ENCODE peak calls at places on chromosomes 4 and X, in ten cellular contexts. R is choroid plexus epithelial cell, F is uterus, C is bronchial epithelial cell, V is HFF-Myc, L is MM.1S, U is esophagus squamous epithelium, O is DND-41, E is neural crest cell, Z is Panc1. B is an unnamed sample.

GRCh38 chrX:132940727-132941162 is 17.7 kb downstream of the HS6ST2 start:
- DNase-seq in R (peak; percentile 24), F (no peak), C (peak; percentile 75), V (no peak), L (peak; percentile 22), U (no peak), O (no peak), E (no peak), Z (no peak), B (no peak)

GRCh38 chrX:585115-585808 is 45.3 kb upstream of the SHOX start:
- DNase-seq in R (no peak), F (no peak), C (no peak), V (no peak), L (no peak), U (no peak), O (no peak), E (no peak), Z (no peak), B (no peak)

GRCh38 chrX:48509245-48509590 is 426 bp downstream of the PORCN start:
- DNase-seq in R (no peak), F (no peak), C (no peak), V (no peak), L (no peak), U (no peak), O (no peak), E (no peak), Z (no peak), B (no peak)

GRCh38 chrX:142250502-142250901 is 45.4 kb upstream of the MAGEC2 start:
- DNase-seq in R (no peak), F (no peak), C (peak; percentile 87), V (no peak), L (no peak), U (no peak), O (no peak), E (no peak), Z (no peak), B (no peak)

GRCh38 chr4:84455697-84456096 is 43.4 kb downstream of the NKX6-1 start:
- DNase-seq in R (peak; percentile 6), F (no peak), C (no peak), V (no peak), L (no peak), U (no peak), O (no peak), E (no peak), Z (no peak), B (no peak)

GRCh38 chr4:25536577-25537325 is 118.9 kb upstream of the SLC34A2 start:
- DNase-seq in R (no peak), F (no peak), C (no peak), V (no peak), L (no peak), U (no peak), O (no peak), E (no peak), Z (no peak), B (no peak)

GRCh38 chr4:22179124-22179874 is 230.7 kb upstream of the KCNIP4 start:
- DNase-seq in R (peak; percentile 30), F (no peak), C (peak; percentile 94), V (no peak), L (no peak), U (no peak), O (no peak), E (no peak), Z (no peak), B (no peak)

GRCh38 chrX:149699761-149700160 is 12.1 kb upstream of the MAGEA11 start:
- DNase-seq in R (no peak), F (no peak), C (no peak), V (no peak), L (no peak), U (no peak), O (no peak), E (no peak), Z (no peak), B (no peak)

GRCh38 chr4:6071191-6071958 is 53.1 kb upstream of the C4orf50 start:
- DNase-seq in R (no peak), F (no peak), C (no peak), V (no peak), L (peak; percentile 66), U (no peak), O (no peak), E (no peak), Z (no peak), B (no peak)

GRCh38 chrX:67789536-67789935 is 245.7 kb downstream of the AR start:
- DNase-seq in R (no peak), F (no peak), C (no peak), V (no peak), L (no peak), U (no peak), O (no peak), E (no peak), Z (no peak), B (no peak)

DNA sequence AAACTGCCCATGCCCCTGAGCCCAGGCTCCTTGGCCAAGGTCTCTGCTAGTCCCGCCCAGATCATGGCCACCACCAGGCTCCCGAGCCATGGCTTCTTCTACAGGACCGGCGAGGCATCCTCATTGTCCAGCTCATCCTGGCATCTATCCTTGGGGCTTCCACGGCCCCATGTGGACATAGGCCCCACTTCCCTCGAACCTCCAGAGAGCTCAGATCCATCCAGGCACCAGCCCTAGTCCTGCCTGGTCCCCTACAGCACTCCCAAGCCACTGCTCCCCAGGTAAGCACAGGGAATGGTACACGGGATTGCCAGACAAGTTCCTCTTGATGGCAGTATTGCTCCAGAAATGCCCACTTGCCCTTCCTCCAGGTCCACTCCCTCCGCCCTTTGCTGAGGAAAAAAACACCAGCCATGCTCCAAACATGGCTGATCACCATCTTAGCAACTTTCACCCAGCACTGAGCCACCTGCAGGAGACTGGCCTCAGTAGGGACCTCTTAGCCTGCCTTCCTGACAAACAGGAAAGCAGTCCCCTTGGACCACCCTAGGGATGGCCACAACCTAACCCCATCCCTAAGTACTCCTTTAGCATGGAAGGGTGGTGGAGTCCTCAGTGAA is 272.1 kb upstream of the AGTR2 start:
- DNase-seq in R (peak; percentile 1), F (peak; percentile 53), C (no peak), V (no peak), L (peak; percentile 79), U (no peak), O (peak; percentile 5), E (no peak), Z (no peak), B (peak; percentile 21)
- TF ChIP-seq CTCF in R (no peak), F (peak; percentile 65), C (no peak), V (no peak), L (peak; percentile 43), U (no peak), O (no peak), E (no peak), Z (no peak), B (no peak)

DNA sequence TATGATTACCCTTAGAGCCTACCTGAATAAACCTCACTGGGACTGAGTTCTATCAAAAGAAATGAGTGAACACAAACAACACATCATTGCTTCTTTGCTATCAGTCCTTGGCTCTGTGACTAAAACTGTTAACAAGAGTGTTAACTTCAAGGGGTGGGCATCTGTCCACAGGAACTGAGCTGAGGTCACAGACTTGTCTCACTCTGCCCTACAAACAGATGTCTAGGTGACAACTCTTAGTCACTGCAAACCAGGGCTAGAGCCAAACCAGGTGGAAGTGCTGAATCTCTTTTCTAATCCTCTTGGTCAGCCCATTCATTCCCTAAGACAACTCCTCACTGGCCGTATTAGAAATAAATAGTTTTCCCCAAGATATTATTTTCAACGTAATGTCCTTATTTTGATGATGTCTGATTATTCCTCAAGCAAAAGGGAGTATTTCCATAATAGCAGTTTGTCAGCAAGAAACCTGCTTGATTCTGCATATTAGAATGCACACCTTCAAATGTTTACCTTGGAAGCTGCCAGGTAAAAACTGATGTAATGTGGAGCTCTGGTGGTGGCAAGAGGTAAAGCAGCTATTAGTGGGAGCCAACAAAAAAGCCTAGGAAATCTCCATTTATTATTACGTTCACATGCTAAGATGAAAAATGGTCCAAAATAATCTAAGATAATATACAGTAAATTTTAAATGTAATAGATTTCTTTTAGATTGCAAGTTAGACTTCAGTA is 4.0 kb downstream of the COL25A1 start:
- DNase-seq in R (peak; percentile 52), F (no peak), C (peak; percentile 49), V (no peak), L (peak; percentile 51), U (no peak), O (no peak), E (no peak), Z (no peak), B (no peak)
- TF ChIP-seq CTCF in R (peak; percentile 77), F (no peak), C (peak; percentile 61), V (peak; percentile 53), L (peak; percentile 70), U (peak; percentile 20), O (peak; percentile 63), E (peak; percentile 80), Z (peak; percentile 40), B (no peak)

GRCh38 chrX:21375795-21376069 is 1.5 kb downstream of the CNKSR2 start:
- DNase-seq in R (no peak), F (no peak), C (no peak), V (no peak), L (no peak), U (no peak), O (no peak), E (no peak), Z (no peak), B (no peak)
- TF ChIP-seq CTCF in R (peak; percentile 7), F (no peak), C (no peak), V (no peak), L (no peak), U (no peak), O (peak; percentile 33), E (peak; percentile 49), Z (no peak), B (no peak)

GRCh38 chr4:3387943-3388348 is 53.8 kb upstream of the HGFAC start:
- DNase-seq in R (no peak), F (peak; percentile 71), C (peak; percentile 62), V (peak; percentile 11), L (no peak), U (peak; percentile 33), O (no peak), E (no peak), Z (no peak), B (peak; percentile 46)

GRCh38 chr4:3384771-3385701 is 56.7 kb upstream of the HGFAC start:
- DNase-seq in R (no peak), F (no peak), C (peak; percentile 84), V (no peak), L (no peak), U (no peak), O (no peak), E (no peak), Z (no peak), B (no peak)

GRCh38 chr4:3385719-3386440 is 55.9 kb upstream of the HGFAC start:
- DNase-seq in R (no peak), F (no peak), C (peak; percentile 94), V (no peak), L (no peak), U (no peak), O (no peak), E (no peak), Z (no peak), B (no peak)

GRCh38 chr4:3387154-3387942 is 54.4 kb upstream of the HGFAC start:
- DNase-seq in R (no peak), F (no peak), C (peak; percentile 13), V (no peak), L (no peak), U (no peak), O (no peak), E (no peak), Z (no peak), B (no peak)

DNA sequence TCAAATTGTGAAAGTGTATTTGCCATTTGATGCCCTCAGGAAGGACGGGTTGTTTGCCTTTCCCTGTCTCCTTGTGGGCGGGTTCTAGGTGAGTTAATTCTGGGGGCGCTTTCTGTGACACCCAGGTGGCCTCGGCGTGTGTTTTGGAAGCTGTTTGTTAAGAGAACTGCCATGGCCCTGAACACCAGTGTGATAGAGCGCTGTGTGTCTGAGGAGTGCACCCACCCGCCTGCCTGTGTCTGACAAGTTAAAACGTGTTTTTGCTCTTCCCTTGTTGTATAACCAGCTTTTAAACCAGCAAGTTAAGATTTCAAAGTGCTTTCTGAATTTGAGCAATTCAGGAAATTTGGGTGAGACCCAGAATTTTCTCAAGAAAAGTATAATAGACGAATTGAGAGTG is 55.3 kb upstream of the HGFAC start:
- DNase-seq in R (no peak), F (no peak), C (peak; percentile 77), V (no peak), L (no peak), U (no peak), O (no peak), E (no peak), Z (no peak), B (no peak)
- TF ChIP-seq CTCF in R (no peak), F (no peak), C (no peak), V (no peak), L (no peak), U (no peak), O (no peak), E (no peak), Z (no peak), B (no peak)

B was measured in activated B cell treated with CpG ODN at 0.5 μM for 24 hours.